ENCODE peak calls at places on chromosomes 5 and 9, in nine cellular contexts. G is uterus; Q is AG04450; M is NCI-H2029; L is fibroblast of mammary gland; I is NCI-H1436; S is NCI-H1417; H is brain microvascular endothelial cell; O is stimulated activated naive CD8-positive, alpha-beta T cell treated with anti-CD3 and anti-CD28 coated beads, Interleukin-15, Interleukin-2, amounts not matched to agents 100 U/mL and 50 U/mL, for 24 hours. A is an unnamed sample.

GRCh38 chr5:109959652-109960051 is 269.9 kb downstream of the MAN2A1 start:
- DNase-seq in G (no peak), Q (no peak), M (no peak), L (no peak), I (no peak), S (no peak), H (no peak), O (no peak), A (no peak)

GRCh38 chr9:109466623-109467590 is 31.2 kb downstream of the PTPN3 start:
- DNase-seq in G (no peak), Q (no peak), M (no peak), L (peak; percentile 24), I (no peak), S (no peak), H (no peak), O (no peak), A (no peak)

GRCh38 chr9:135392511-135392910 is 87.1 kb upstream of the PPP1R26 start:
- DNase-seq in G (no peak), Q (no peak), M (no peak), L (no peak), I (no peak), S (peak; percentile 16), H (no peak), O (no peak), A (no peak)

GRCh38 chr9:15264918-15265317 is 42.1 kb downstream of the TTC39B start:
- DNase-seq in G (no peak), Q (no peak), M (no peak), L (no peak), I (no peak), S (no peak), H (no peak), O (no peak), A (no peak)

GRCh38 chr5:10707198-10708187 is 53.5 kb downstream of the DAP start:
- DNase-seq in G (no peak), Q (no peak), M (no peak), L (peak; percentile 42), I (no peak), S (no peak), H (no peak), O (no peak), A (no peak)

GRCh38 chr5:52283221-52283620 is 504.5 kb upstream of the ITGA1 start:
- DNase-seq in G (no peak), Q (no peak), M (peak; percentile 37), L (no peak), I (no peak), S (no peak), H (no peak), O (no peak), A (no peak)

GRCh38 chr5:149747141-149747832 is 17.2 kb downstream of the PPARGC1B start:
- DNase-seq in G (no peak), Q (no peak), M (no peak), L (no peak), I (no peak), S (no peak), H (no peak), O (no peak), A (peak; percentile 37)

GRCh38 chr9:109307380-109308240 is 13.2 kb downstream of the EPB41L4B start:
- DNase-seq in G (no peak), Q (no peak), M (peak; percentile 80), L (no peak), I (no peak), S (no peak), H (no peak), O (no peak), A (no peak)

GRCh38 chr5:34505731-34506130 is 150.4 kb upstream of the RAI14 start:
- DNase-seq in G (no peak), Q (no peak), M (no peak), L (no peak), I (no peak), S (no peak), H (no peak), O (no peak), A (no peak)

GRCh38 chr9:656918-657583 is 184.4 kb upstream of the DMRT1 start:
- DNase-seq in G (no peak), Q (no peak), M (no peak), L (no peak), I (no peak), S (no peak), H (no peak), O (no peak), A (no peak)

GRCh38 chr9:89542461-89543021 is 44.6 kb upstream of the SEMA4D start:
- DNase-seq in G (no peak), Q (no peak), M (no peak), L (no peak), I (no peak), S (peak; percentile 39), H (no peak), O (no peak), A (no peak)

GRCh38 chr9:101455656-101456235 is 20.2 kb upstream of the ALDOB start:
- DNase-seq in G (no peak), Q (no peak), M (no peak), L (peak; percentile 73), I (no peak), S (no peak), H (peak; percentile 79), O (no peak), A (no peak)